ENCODE peak calls at places on chromosomes 13 and 19, in six cellular contexts. E, H, R, J, A and C are unnamed samples.

GRCh38 chr13:110520431-110521295 is 40.9 kb downstream of the RAB20 start:
- DNase-seq in E (no peak), H (no peak), R (no peak), J (no peak), A (no peak), C (no peak)

GRCh38 chr13:95233026-95233635 is 68.1 kb downstream of the ABCC4 start:
- DNase-seq in E (peak), H (peak), R (no peak), J (no peak), A (no peak), C (no peak)

GRCh38 chr19:39479916-39480315 is 722 bp upstream of the TIMM50 start:
- DNase-seq in E (no peak), H (no peak), R (no peak), J (no peak), A (no peak), C (no peak)

GRCh38 chr19:46614114-46614701 is 10.7 kb downstream of the PTGIR start:
- DNase-seq in E (peak), H (peak), R (peak), J (no peak), A (peak), C (peak)

GRCh38 chr13:22738357-22738756 is 442.4 kb upstream of the SGCG start:
- DNase-seq in E (no peak), H (no peak), R (no peak), J (no peak), A (no peak), C (no peak)

GRCh38 chr19:5615756-5616327 is 6.7 kb downstream of the SAFB2 start:
- DNase-seq in E (no peak), H (no peak), R (no peak), J (no peak), A (no peak), C (no peak)

GRCh38 chr13:46367622-46368327 is 19.3 kb downstream of the RUBCNL start:
- DNase-seq in E (no peak), H (no peak), R (no peak), J (no peak), A (no peak), C (no peak)

GRCh38 chr19:7926021-7926726 is at the start of gene CTXN1:
- DNase-seq in E (peak), H (peak), R (no peak), J (no peak), A (no peak), C (peak)

GRCh38 chr13:69389899-69390298 is 717.7 kb upstream of the ATXN8OS start:
- DNase-seq in E (no peak), H (no peak), R (no peak), J (no peak), A (no peak), C (no peak)

GRCh38 chr19:35644987-35645679 is 3.0 kb upstream of the COX6B1 start:
- DNase-seq in E (peak), H (peak), R (peak), J (no peak), A (peak), C (peak)

GRCh38 chr19:34362679-34363069 is 2.3 kb upstream of the GPI start:
- DNase-seq in E (no peak), H (no peak), R (no peak), J (no peak), A (no peak), C (no peak)

GRCh38 chr19:13833330-13834265 is 38.4 kb downstream of the ZSWIM4 start:
- DNase-seq in E (peak), H (peak), R (no peak), J (no peak), A (no peak), C (peak)

GRCh38 chr19:7500811-7501450 is 12.1 kb upstream of the PEX11G start:
- DNase-seq in E (peak), H (peak), R (peak), J (no peak), A (peak), C (peak)

GRCh38 chr13:101449971-101450748 is 2.3 kb upstream of the ITGBL1 start:
- DNase-seq in E (no peak), H (no peak), R (no peak), J (no peak), A (peak), C (no peak)

GRCh38 chr13:48500652-48501197 is 32.2 kb downstream of the RCBTB2 start:
- DNase-seq in E (no peak), H (no peak), R (no peak), J (no peak), A (no peak), C (no peak)

GRCh38 chr13:21826214-21827015 is 155.5 kb downstream of the FGF9 start:
- DNase-seq in E (no peak), H (no peak), R (no peak), J (no peak), A (no peak), C (no peak)

GRCh38 chr13:78609464-78610205 is 6.3 kb upstream of the POU4F1 start:
- DNase-seq in E (no peak), H (peak), R (no peak), J (no peak), A (no peak), C (peak)

GRCh38 chr13:113145496-113145895 is 13.0 kb upstream of the PROZ start:
- DNase-seq in E (no peak), H (no peak), R (no peak), J (no peak), A (no peak), C (no peak)

GRCh38 chr13:33318744-33319143 is 33.2 kb upstream of the STARD13 start:
- DNase-seq in E (no peak), H (no peak), R (no peak), J (no peak), A (no peak), C (no peak)

GRCh38 chr19:37218592-37218935 is 550 bp downstream of the ZNF383 start:
- DNase-seq in E (no peak), H (peak), R (no peak), J (peak), A (no peak), C (no peak)

GRCh38 chr13:41222259-41222852 is 28.0 kb upstream of the KBTBD7 start:
- DNase-seq in E (peak), H (peak), R (no peak), J (peak), A (peak), C (peak)

GRCh38 chr13:110640591-110641029 is 25.3 kb downstream of the NAXD start:
- DNase-seq in E (no peak), H (peak), R (no peak), J (no peak), A (no peak), C (no peak)

GRCh38 chr19:41050426-41050825 is 37.8 kb upstream of the CYP2A13 start:
- DNase-seq in E (no peak), H (no peak), R (no peak), J (no peak), A (no peak), C (no peak)

GRCh38 chr19:49954092-49954825 is 6.7 kb downstream of the SIGLEC11 start:
- DNase-seq in E (no peak), H (no peak), R (no peak), J (no peak), A (no peak), C (no peak)

GRCh38 chr19:1501200-1501595 is 10.2 kb downstream of the REEP6 start:
- DNase-seq in E (no peak), H (no peak), R (no peak), J (no peak), A (no peak), C (no peak)

GRCh38 chr13:23506821-23507210 is 63.4 kb upstream of the TNFRSF19 start:
- DNase-seq in E (no peak), H (peak), R (no peak), J (no peak), A (no peak), C (no peak)

GRCh38 chr19:34313188-34313587 is 51.8 kb upstream of the GPI start:
- DNase-seq in E (no peak), H (no peak), R (no peak), J (no peak), A (no peak), C (no peak)

GRCh38 chr19:3544742-3545668 is 6.0 kb downstream of the TEKTIP1 start:
- DNase-seq in E (peak), H (peak), R (no peak), J (no peak), A (no peak), C (peak)

GRCh38 chr13:99911069-99911964 is 60.2 kb downstream of the ZIC5 start:
- DNase-seq in E (no peak), H (no peak), R (no peak), J (no peak), A (no peak), C (no peak)

GRCh38 chr13:112744306-112745021 is 54.6 kb downstream of the ATP11A start:
- DNase-seq in E (no peak), H (no peak), R (no peak), J (no peak), A (no peak), C (no peak)

GRCh38 chr13:96089749-96090239 is at the start of gene HS6ST3:
- DNase-seq in E (peak), H (peak), R (peak), J (no peak), A (peak), C (peak)

GRCh38 chr19:1084024-1084868 is 10.9 kb downstream of the POLR2E start:
- DNase-seq in E (no peak), H (no peak), R (no peak), J (no peak), A (no peak), C (no peak)

GRCh38 chr13:39855236-39855635 is 199.8 kb downstream of the COG6 start:
- DNase-seq in E (no peak), H (peak), R (no peak), J (no peak), A (no peak), C (no peak)

GRCh38 chr13:27006519-27007161 is 165.0 kb downstream of the USP12 start:
- DNase-seq in E (no peak), H (peak), R (no peak), J (no peak), A (peak), C (peak)

GRCh38 chr19:46320559-46320958 is 23.7 kb downstream of the HIF3A start:
- DNase-seq in E (no peak), H (no peak), R (no peak), J (no peak), A (no peak), C (no peak)

GRCh38 chr19:38917921-38918491 is 6.0 kb upstream of the CCER2 start:
- DNase-seq in E (peak), H (peak), R (no peak), J (no peak), A (no peak), C (no peak)

GRCh38 chr19:532578-533484 is 1.3 kb downstream of the CDC34 start:
- DNase-seq in E (peak), H (peak), R (no peak), J (no peak), A (peak), C (no peak)

GRCh38 chr13:99033814-99034213 is 56.0 kb upstream of the DOCK9 start:
- DNase-seq in E (no peak), H (peak), R (no peak), J (no peak), A (no peak), C (no peak)

GRCh38 chr13:39952244-39953233 is 297.1 kb downstream of the COG6 start:
- DNase-seq in E (peak), H (no peak), R (no peak), J (no peak), A (no peak), C (no peak)

GRCh38 chr19:17090501-17091074 is 15.0 kb downstream of the MYO9B start:
- DNase-seq in E (no peak), H (no peak), R (no peak), J (no peak), A (no peak), C (no peak)
- TF ChIP-seq JUND in E (no peak), H (no peak), R (no peak), J (no peak), A (no peak), C (no peak)

DNA sequence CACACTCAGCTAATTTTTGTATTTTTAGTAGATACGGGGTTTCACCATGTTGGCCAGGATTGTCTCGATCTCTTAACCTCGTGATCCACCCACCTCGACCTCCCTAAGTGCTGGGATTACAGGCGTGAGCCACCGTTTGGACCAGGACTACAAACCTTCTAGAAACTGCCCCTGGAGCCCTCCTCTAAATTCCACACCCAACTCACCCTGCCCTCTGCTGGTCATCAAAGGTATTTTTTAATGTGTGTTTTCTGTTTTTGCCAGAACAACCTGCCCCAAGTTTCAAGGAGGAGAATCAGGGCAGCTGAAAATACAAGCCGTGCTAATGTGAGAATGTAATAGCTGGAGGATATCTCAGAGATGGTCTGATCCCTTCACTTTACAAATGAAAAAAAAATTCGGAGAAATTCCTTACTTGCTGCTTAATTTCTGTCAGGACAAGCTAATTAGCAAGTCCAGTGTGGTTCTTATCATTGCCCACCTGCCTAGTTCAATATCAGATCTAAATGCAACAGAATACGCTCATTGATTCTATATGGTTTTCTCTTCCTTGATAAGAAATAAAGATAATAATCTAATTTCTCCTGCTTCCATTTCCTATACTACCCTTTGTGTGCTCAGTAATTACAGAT is 4.1 kb downstream of the ATP8A2 start:
- DNase-seq in E (peak), H (peak), R (no peak), J (no peak), A (peak), C (peak)
- TF ChIP-seq JUND in E (no peak), H (no peak), R (no peak), J (no peak), A (no peak), C (no peak)

GRCh38 chr13:52406629-52407028 is 657 bp upstream of the THSD1 start:
- DNase-seq in E (no peak), H (no peak), R (no peak), J (no peak), A (no peak), C (no peak)

GRCh38 chr13:52411629-52412028 is 5.7 kb upstream of the THSD1 start:
- DNase-seq in E (no peak), H (no peak), R (no peak), J (peak), A (no peak), C (no peak)

GRCh38 chr13:52405369-52405766 is 604 bp downstream of the THSD1 start:
- DNase-seq in E (no peak), H (peak), R (no peak), J (no peak), A (no peak), C (no peak)

GRCh38 chr13:52405767-52406494 is at the start of gene THSD1:
- DNase-seq in E (no peak), H (peak), R (no peak), J (no peak), A (no peak), C (no peak)
- TF ChIP-seq JUND in E (no peak), H (no peak), R (no peak), J (no peak), A (no peak), C (no peak)

GRCh38 chr19:15935167-15935702 is 906 bp upstream of the CYP4F11 start:
- DNase-seq in E (no peak), H (no peak), R (no peak), J (no peak), A (peak), C (no peak)
- TF ChIP-seq JUND in E (no peak), H (no peak), R (no peak), J (no peak), A (no peak), C (no peak)

DNA sequence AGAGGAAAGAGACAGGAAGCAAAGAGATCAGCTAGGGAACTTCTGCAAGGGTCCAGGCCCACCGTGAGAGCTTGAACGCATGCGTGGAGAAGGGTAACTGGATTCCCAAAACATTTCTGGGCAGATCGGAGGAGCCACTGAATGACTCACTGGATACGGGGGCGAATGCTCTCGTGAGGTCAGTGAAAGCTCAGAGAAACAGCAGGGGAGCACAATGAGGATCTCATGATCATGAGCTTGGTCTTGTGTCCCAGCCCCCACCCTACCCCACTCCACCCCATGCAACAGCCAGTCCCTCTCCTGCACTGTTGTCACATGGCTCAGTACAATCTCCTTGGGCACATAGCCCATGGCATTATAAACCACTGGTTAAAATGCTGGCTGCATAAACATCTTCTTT is 40.6 kb downstream of the DCLK1 start:
- DNase-seq in E (no peak), H (no peak), R (no peak), J (no peak), A (no peak), C (no peak)
- TF ChIP-seq JUND in E (no peak), H (no peak), R (no peak), J (no peak), A (no peak), C (no peak)

GRCh38 chr19:2528543-2529173 is 52.7 kb downstream of the GADD45B start:
- DNase-seq in E (no peak), H (peak), R (no peak), J (no peak), A (no peak), C (peak)
- TF ChIP-seq JUND in E (no peak), H (no peak), R (no peak), J (no peak), A (no peak), C (no peak)

DNA sequence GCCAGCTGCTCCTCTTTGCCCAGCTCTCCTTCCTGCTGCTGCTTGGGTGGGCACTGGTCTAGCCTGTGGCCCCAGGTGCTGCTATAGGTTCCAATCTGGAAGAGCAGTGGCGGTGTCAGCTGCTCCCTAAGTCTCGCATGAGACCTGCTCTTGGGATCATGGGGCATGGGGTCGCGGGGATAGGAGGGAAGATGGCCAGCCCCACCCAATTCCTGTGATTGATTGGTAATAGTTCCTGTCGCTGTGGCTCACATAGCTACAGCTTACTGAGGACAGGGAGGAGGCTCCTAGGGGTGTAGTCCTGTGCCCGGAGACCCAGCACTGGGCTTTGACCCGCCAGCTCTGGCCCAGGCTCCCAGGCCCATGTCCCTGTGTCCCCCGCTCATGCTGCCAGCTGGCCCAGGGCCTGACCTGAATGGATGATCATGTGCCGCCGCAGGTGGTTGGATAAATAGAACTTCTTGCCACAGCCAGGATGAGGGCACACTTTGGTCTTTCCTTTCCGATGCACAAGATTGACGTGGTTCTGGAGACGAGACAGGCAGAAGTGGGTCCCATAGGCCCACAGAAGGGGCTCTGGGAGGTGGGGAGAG is 4.5 kb upstream of the ELAVL3 start:
- DNase-seq in E (no peak), H (peak), R (no peak), J (no peak), A (no peak), C (no peak)
- TF ChIP-seq JUND in E (no peak), H (no peak), R (no peak), J (no peak), A (no peak), C (no peak)

GRCh38 chr19:55392820-55393219 is 7.1 kb downstream of the RPL28 start:
- DNase-seq in E (no peak), H (peak), R (no peak), J (no peak), A (no peak), C (no peak)
- TF ChIP-seq JUND in E (no peak), H (no peak), R (no peak), J (no peak), A (no peak), C (no peak)